ENCODE peak calls at places on chromosomes 12 and 14, in five cellular contexts. I is GM03348; V is glomerular endothelial cell; T is HCEC 1CT; P is activated CD4-positive, alpha-beta T cell treated with anti-CD3 and anti-CD28 coated beads, Interleukin-2, amount 50 U/mL, for 24 hours. B is an unnamed sample.

GRCh38 chr12:106274575-106275081 is 26.8 kb upstream of the CKAP4 start:
- DNase-seq in I (no peak), V (no peak), T (no peak), P (no peak), B (no peak)

GRCh38 chr14:31965735-31966598 is 111.1 kb upstream of the ARHGAP5 start:
- DNase-seq in I (no peak), V (no peak), T (no peak), P (no peak), B (no peak)

GRCh38 chr14:32986791-32987545 is 48.3 kb downstream of the NPAS3 start:
- DNase-seq in I (peak; percentile 73), V (no peak), T (no peak), P (no peak), B (no peak)

GRCh38 chr12:79409562-79409961 is 281.2 kb downstream of the PAWR start:
- DNase-seq in I (peak; percentile 54), V (no peak), T (peak; percentile 89), P (no peak), B (no peak)

GRCh38 chr12:54141534-54142475 is 47.0 kb downstream of the SMUG1 start:
- DNase-seq in I (peak; percentile 86), V (no peak), T (no peak), P (no peak), B (no peak)

GRCh38 chr12:4273651-4274395 is at the start of gene CCND2:
- DNase-seq in I (peak; percentile 82), V (no peak), T (peak; percentile 94), P (peak; percentile 58), B (peak; percentile 85)

GRCh38 chr12:95551305-95551704 is at the start of gene USP44:
- DNase-seq in I (no peak), V (no peak), T (no peak), P (no peak), B (no peak)

GRCh38 chr14:31881531-31882310 is 195.4 kb upstream of the ARHGAP5 start:
- DNase-seq in I (peak; percentile 35), V (no peak), T (peak; percentile 50), P (no peak), B (no peak)

GRCh38 chr14:87896393-87897380 is 96.3 kb downstream of the GALC start:
- DNase-seq in I (peak; percentile 60), V (peak; percentile 47), T (peak; percentile 35), P (no peak), B (no peak)

GRCh38 chr12:117098361-117099217 is 627 bp downstream of the TESC start:
- DNase-seq in I (peak; percentile 27), V (no peak), T (no peak), P (no peak), B (peak; percentile 29)

GRCh38 chr12:117853600-117853999 is 115.2 kb downstream of the KSR2 start:
- DNase-seq in I (no peak), V (no peak), T (no peak), P (no peak), B (no peak)

GRCh38 chr12:95543305-95543704 is 8.0 kb downstream of the USP44 start:
- DNase-seq in I (no peak), V (no peak), T (no peak), P (no peak), B (no peak)

GRCh38 chr12:116959845-116960514 is 49.2 kb downstream of the FBXW8 start:
- DNase-seq in I (no peak), V (no peak), T (no peak), P (no peak), B (peak; percentile 66)

GRCh38 chr12:1003600-1004271 is 12.7 kb downstream of the ERC1 start:
- DNase-seq in I (no peak), V (no peak), T (no peak), P (no peak), B (no peak)

GRCh38 chr14:103296007-103296406 is 38.0 kb upstream of the EIF5 start:
- DNase-seq in I (peak; percentile 26), V (no peak), T (peak; percentile 49), P (no peak), B (no peak)

GRCh38 chr12:108838194-108839010 is 19.0 kb downstream of the SSH1 start:
- DNase-seq in I (peak; percentile 88), V (no peak), T (peak; percentile 100), P (peak; percentile 28), B (peak; percentile 71)

GRCh38 chr14:100534528-100535286 is 52.5 kb downstream of the BEGAIN start:
- DNase-seq in I (no peak), V (no peak), T (no peak), P (no peak), B (peak; percentile 6)

GRCh38 chr12:130832561-130833209 is 6.4 kb downstream of the STX2 start:
- DNase-seq in I (peak; percentile 59), V (no peak), T (peak; percentile 77), P (no peak), B (no peak)

GRCh38 chr12:128711486-128711885 is 112.3 kb downstream of the SLC15A4 start:
- DNase-seq in I (no peak), V (no peak), T (no peak), P (no peak), B (no peak)

GRCh38 chr12:131755305-131756113 is 44.6 kb downstream of the SFSWAP start:
- DNase-seq in I (no peak), V (no peak), T (peak; percentile 34), P (no peak), B (peak; percentile 29)

GRCh38 chr12:111064982-111065381 is 144.6 kb upstream of the MYL2 start:
- DNase-seq in I (no peak), V (no peak), T (no peak), P (no peak), B (no peak)

GRCh38 chr14:69612014-69612758 is 790 bp downstream of the SUSD6 start:
- DNase-seq in I (no peak), V (no peak), T (peak; percentile 19), P (no peak), B (peak; percentile 56)

GRCh38 chr14:80425686-80426085 is 214.4 kb upstream of the DIO2 start:
- DNase-seq in I (peak; percentile 79), V (peak; percentile 18), T (peak; percentile 95), P (no peak), B (no peak)

GRCh38 chr12:62192486-62193250 is 67.5 kb upstream of the USP15 start:
- DNase-seq in I (peak; percentile 88), V (peak; percentile 80), T (peak; percentile 75), P (peak; percentile 16), B (peak; percentile 61)

GRCh38 chr12:132257206-132257954 is 72.0 kb downstream of the GALNT9 start:
- DNase-seq in I (no peak), V (no peak), T (no peak), P (no peak), B (no peak)

GRCh38 chr12:26239127-26239500 is 43.7 kb downstream of the SSPN start:
- DNase-seq in I (no peak), V (no peak), T (no peak), P (no peak), B (no peak)

GRCh38 chr14:89767861-89768268 is 186.7 kb downstream of the EFCAB11 start:
- DNase-seq in I (peak; percentile 56), V (no peak), T (peak; percentile 54), P (peak; percentile 21), B (peak; percentile 62)

GRCh38 chr14:35342160-35343010 is 50.2 kb downstream of the PSMA6 start:
- DNase-seq in I (peak; percentile 60), V (no peak), T (no peak), P (no peak), B (no peak)

GRCh38 chr14:53124778-53125177 is 28.3 kb downstream of the DDHD1 start:
- DNase-seq in I (peak; percentile 16), V (no peak), T (no peak), P (no peak), B (no peak)

GRCh38 chr12:121465921-121466799 is 66.2 kb downstream of the RNF34 start:
- DNase-seq in I (peak; percentile 74), V (no peak), T (peak; percentile 15), P (peak; percentile 18), B (peak; percentile 38)

GRCh38 chr14:100767788-100768536 is 41.3 kb downstream of the DLK1 start:
- DNase-seq in I (no peak), V (no peak), T (no peak), P (no peak), B (no peak)

GRCh38 chr12:65836419-65837197 is 12.3 kb downstream of the HMGA2 start:
- DNase-seq in I (no peak), V (no peak), T (no peak), P (no peak), B (no peak)

GRCh38 chr14:53409974-53410373 is 256.9 kb upstream of the DDHD1 start:
- DNase-seq in I (peak; percentile 9), V (no peak), T (peak; percentile 41), P (no peak), B (no peak)

GRCh38 chr14:57574617-57575288 is 81.1 kb upstream of the CCDC198 start:
- DNase-seq in I (no peak), V (no peak), T (no peak), P (no peak), B (no peak)

GRCh38 chr14:22471545-22472121 is 117.4 kb downstream of the DAD1 start:
- DNase-seq in I (peak; percentile 23), V (no peak), T (no peak), P (no peak), B (no peak)

GRCh38 chr14:36654185-36655053 is 7.2 kb upstream of the PAX9 start:
- DNase-seq in I (no peak), V (no peak), T (no peak), P (no peak), B (no peak)

GRCh38 chr14:28057286-28058011 is 709.1 kb upstream of the FOXG1 start:
- DNase-seq in I (no peak), V (no peak), T (peak; percentile 7), P (no peak), B (no peak)

GRCh38 chr14:55780156-55780946 is 200.3 kb downstream of the KTN1 start:
- DNase-seq in I (peak; percentile 37), V (no peak), T (peak; percentile 58), P (no peak), B (no peak)

GRCh38 chr14:100822921-100823320 is 3.0 kb upstream of the MEG3 start:
- DNase-seq in I (no peak), V (no peak), T (no peak), P (no peak), B (no peak)

GRCh38 chr12:94107910-94108309 is 40.5 kb upstream of the PLXNC1 start:
- DNase-seq in I (no peak), V (no peak), T (no peak), P (no peak), B (no peak)

B was measured in stimulated activated naive CD8-positive, alpha-beta T cell treated with anti-CD3 and anti-CD28 coated beads, Interleukin-15, amount 100 ng/mL, for 72 hours.